ENCODE peak calls at places on chromosomes 5 and 9, in five cellular contexts. F is AG08395, P is adrenal gland, H is nephron progenitor cell, M is NCI-H774. Y is an unnamed sample.
A peak's percentile ranks its signal among the peaks of the same experiment; 100 is the strongest.

GRCh38 chr9:130997925-130998595 is 10.9 kb upstream of the LAMC3 start:
- DNase-seq in P (peak; percentile 74), F (peak; percentile 94), H (peak; percentile 95), M (peak; percentile 62), Y (peak; percentile 84)

GRCh38 chr5:142684508-142685031 is 1.3 kb downstream of the FGF1 start:
- DNase-seq in M (no peak), P (no peak), H (no peak), F (no peak), Y (no peak)

GRCh38 chr5:34970552-34970951 is 41.2 kb downstream of the DNAJC21 start:
- DNase-seq in H (no peak), M (no peak), F (no peak), P (no peak), Y (no peak)

GRCh38 chr5:66469684-66470083 is 126.5 kb upstream of the MAST4 start:
- DNase-seq in M (no peak), F (no peak), H (no peak), P (no peak), Y (peak; percentile 13)

GRCh38 chr5:74648835-74649286 is 8.3 kb upstream of the ENC1 start:
- DNase-seq in F (peak; percentile 80), H (peak; percentile 36), M (peak; percentile 57), P (peak; percentile 25), Y (no peak)

GRCh38 chr9:127055745-127056402 is 66.6 kb downstream of the ANGPTL2 start:
- DNase-seq in P (no peak), H (no peak), F (no peak), M (no peak), Y (no peak)

GRCh38 chr5:39829479-39829878 is 404.7 kb upstream of the DAB2 start:
- DNase-seq in P (no peak), M (no peak), H (no peak), F (no peak), Y (no peak)

GRCh38 chr5:173923236-173924104 is 35.3 kb downstream of the CPEB4 start:
- DNase-seq in M (no peak), P (no peak), H (no peak), F (peak; percentile 31), Y (no peak)

GRCh38 chr5:106727071-106727470 is 943.7 kb downstream of the EFNA5 start:
- DNase-seq in H (no peak), M (no peak), F (no peak), P (no peak), Y (no peak)

GRCh38 chr5:178389031-178389729 is 156.6 kb upstream of the PHYKPL start:
- DNase-seq in H (no peak), F (no peak), P (no peak), M (no peak), Y (no peak)

GRCh38 chr5:168047043-168047668 is 244.3 kb upstream of the WWC1 start:
- DNase-seq in F (peak; percentile 43), P (peak; percentile 19), H (peak; percentile 61), M (peak; percentile 52), Y (peak; percentile 55)

GRCh38 chr5:100827481-100827889 is 75.6 kb downstream of the ST8SIA4 start:
- DNase-seq in H (no peak), F (no peak), M (peak; percentile 5), P (no peak), Y (no peak)

Y was measured in iPS DF 6.9.